ENCODE peak calls at places on chromosome 3, in five cellular contexts. D is ovary, W is HCT116, Q is upper lobe of left lung, B is GM12878. F is an unnamed sample.

GRCh38 chr3:50442940-50443579 is 60.4 kb downstream of the CACNA2D2 start:
- DNase-seq in Q (peak; percentile 85), B (no peak), D (no peak), W (no peak), F (no peak)

GRCh38 chr3:38108649-38109579 is 28.0 kb downstream of the ACAA1 start:
- DNase-seq in D (no peak), Q (no peak), W (no peak), B (no peak), F (no peak)

GRCh38 chr3:119322021-119322522 is 27.9 kb downstream of the ARHGAP31 start:
- DNase-seq in W (no peak), D (no peak), B (no peak), Q (no peak), F (no peak)

GRCh38 chr3:4850211-4850927 is 128.9 kb upstream of the BHLHE40 start:
- DNase-seq in D (no peak), B (peak; percentile 84), Q (no peak), W (no peak), F (no peak)

GRCh38 chr3:101809178-101810022 is 30.4 kb downstream of the NXPE3 start:
- DNase-seq in Q (no peak), W (peak; percentile 28), B (no peak), D (no peak), F (no peak)

GRCh38 chr3:24519368-24520100 is 24.9 kb upstream of the THRB start:
- DNase-seq in W (no peak), Q (no peak), B (peak; percentile 7), D (no peak), F (no peak)

GRCh38 chr3:54633444-54634121 is 294.3 kb downstream of the LRTM1 start:
- DNase-seq in B (no peak), W (no peak), Q (no peak), D (no peak), F (no peak)

GRCh38 chr3:161171639-161172552 is 49.2 kb upstream of the NMD3 start:
- DNase-seq in D (no peak), B (no peak), W (peak; percentile 23), Q (no peak), F (no peak)

GRCh38 chr3:177471733-177472480 is 274.6 kb upstream of the TBL1XR1 start:
- DNase-seq in W (no peak), D (no peak), B (no peak), Q (no peak), F (no peak)

GRCh38 chr3:143849854-143850549 is 1.7 kb upstream of the SLC9A9 start:
- DNase-seq in D (no peak), B (peak; percentile 48), W (no peak), Q (no peak), F (no peak)

GRCh38 chr3:44870375-44871061 is 3.9 kb upstream of the TGM4 start:
- DNase-seq in W (no peak), B (no peak), Q (no peak), D (no peak), F (no peak)

GRCh38 chr3:46626039-46626438 is 13.7 kb downstream of the FAM240A start:
- DNase-seq in B (no peak), W (no peak), D (no peak), Q (no peak), F (no peak)

GRCh38 chr3:159806412-159806811 is 182.2 kb upstream of the IL12A start:
- DNase-seq in Q (peak; percentile 18), D (no peak), W (no peak), B (no peak), F (no peak)

GRCh38 chr3:22373827-22374226 is 622.8 kb upstream of the ZNF385D start:
- DNase-seq in B (no peak), D (no peak), Q (no peak), W (no peak), F (no peak)

GRCh38 chr3:14461006-14461747 is 58.8 kb downstream of the SLC6A6 start:
- DNase-seq in Q (no peak), D (no peak), W (no peak), B (no peak), F (no peak)

GRCh38 chr3:62392893-62393292 is 19.5 kb upstream of the FEZF2 start:
- DNase-seq in B (no peak), D (no peak), Q (no peak), W (no peak), F (no peak)

GRCh38 chr3:170081079-170081741 is 43.4 kb downstream of the GPR160 start:
- DNase-seq in B (no peak), Q (no peak), W (no peak), D (no peak), F (no peak)

GRCh38 chr3:159619341-159619885 is 369.2 kb upstream of the IL12A start:
- DNase-seq in W (no peak), Q (no peak), D (no peak), B (no peak), F (no peak)

GRCh38 chr3:47283193-47283537 is 421 bp downstream of the KLHL18 start:
- DNase-seq in W (no peak), Q (no peak), B (no peak), D (no peak), F (no peak)

GRCh38 chr3:58214484-58215316 is 3.9 kb upstream of the DNASE1L3 start:
- DNase-seq in D (no peak), Q (no peak), B (peak; percentile 96), W (no peak), F (no peak)

GRCh38 chr3:146493221-146493620 is 23.9 kb upstream of the PLSCR2 start:
- DNase-seq in B (no peak), Q (no peak), D (no peak), W (no peak), F (no peak)

GRCh38 chr3:66498718-66499611 is 1.9 kb downstream of the LRIG1 start:
- DNase-seq in W (no peak), D (no peak), Q (no peak), B (no peak), F (no peak)

GRCh38 chr3:101902041-101902440 is 52.7 kb downstream of the NFKBIZ start:
- DNase-seq in D (no peak), Q (no peak), W (peak; percentile 37), B (no peak), F (peak; percentile 28)

GRCh38 chr3:133437391-133438093 is 37.7 kb downstream of the BFSP2 start:
- DNase-seq in B (no peak), W (no peak), Q (no peak), D (no peak), F (peak; percentile 31)

GRCh38 chr3:177262396-177262795 is 65.1 kb upstream of the TBL1XR1 start:
- DNase-seq in D (no peak), Q (no peak), W (no peak), B (no peak), F (no peak)

GRCh38 chr3:37693791-37694194 is 167.9 kb upstream of the CTDSPL start:
- DNase-seq in Q (no peak), W (no peak), D (no peak), B (no peak), F (no peak)

GRCh38 chr3:122577409-122578028 is at the start of gene PARP15:
- DNase-seq in W (no peak), Q (peak; percentile 86), D (peak; percentile 22), B (no peak), F (no peak)
- TF ChIP-seq POLR2A in W (no peak), Q (no peak), D (no peak), B (peak; percentile 81), F (no peak)

GRCh38 chr3:104610730-104611652 is 755.7 kb upstream of the ALCAM start:
- DNase-seq in B (no peak), W (no peak), D (no peak), Q (no peak), F (no peak)

GRCh38 chr3:104612218-104612617 is 754.5 kb upstream of the ALCAM start:
- DNase-seq in W (no peak), D (no peak), B (no peak), Q (no peak), F (no peak)

GRCh38 chr3:104614564-104614963 is 752.1 kb upstream of the ALCAM start:
- DNase-seq in W (no peak), Q (no peak), D (no peak), B (no peak), F (no peak)
- TF ChIP-seq POLR2A in W (no peak), Q (no peak), D (no peak), B (no peak), F (no peak)

GRCh38 chr3:39405687-39406367 is 693 bp upstream of the RPSA start:
- DNase-seq in W (no peak), D (no peak), Q (no peak), B (no peak), F (no peak)

GRCh38 chr3:39407773-39408492 is 1.4 kb downstream of the RPSA start:
- DNase-seq in W (no peak), D (no peak), B (no peak), Q (no peak), F (no peak)

GRCh38 chr3:39404943-39405686 is 1.4 kb upstream of the RPSA start:
- DNase-seq in Q (no peak), D (no peak), B (no peak), W (no peak), F (no peak)

GRCh38 chr3:39407259-39407629 is 724 bp downstream of the RPSA start:
- DNase-seq in D (no peak), B (no peak), Q (no peak), W (no peak), F (no peak)

DNA sequence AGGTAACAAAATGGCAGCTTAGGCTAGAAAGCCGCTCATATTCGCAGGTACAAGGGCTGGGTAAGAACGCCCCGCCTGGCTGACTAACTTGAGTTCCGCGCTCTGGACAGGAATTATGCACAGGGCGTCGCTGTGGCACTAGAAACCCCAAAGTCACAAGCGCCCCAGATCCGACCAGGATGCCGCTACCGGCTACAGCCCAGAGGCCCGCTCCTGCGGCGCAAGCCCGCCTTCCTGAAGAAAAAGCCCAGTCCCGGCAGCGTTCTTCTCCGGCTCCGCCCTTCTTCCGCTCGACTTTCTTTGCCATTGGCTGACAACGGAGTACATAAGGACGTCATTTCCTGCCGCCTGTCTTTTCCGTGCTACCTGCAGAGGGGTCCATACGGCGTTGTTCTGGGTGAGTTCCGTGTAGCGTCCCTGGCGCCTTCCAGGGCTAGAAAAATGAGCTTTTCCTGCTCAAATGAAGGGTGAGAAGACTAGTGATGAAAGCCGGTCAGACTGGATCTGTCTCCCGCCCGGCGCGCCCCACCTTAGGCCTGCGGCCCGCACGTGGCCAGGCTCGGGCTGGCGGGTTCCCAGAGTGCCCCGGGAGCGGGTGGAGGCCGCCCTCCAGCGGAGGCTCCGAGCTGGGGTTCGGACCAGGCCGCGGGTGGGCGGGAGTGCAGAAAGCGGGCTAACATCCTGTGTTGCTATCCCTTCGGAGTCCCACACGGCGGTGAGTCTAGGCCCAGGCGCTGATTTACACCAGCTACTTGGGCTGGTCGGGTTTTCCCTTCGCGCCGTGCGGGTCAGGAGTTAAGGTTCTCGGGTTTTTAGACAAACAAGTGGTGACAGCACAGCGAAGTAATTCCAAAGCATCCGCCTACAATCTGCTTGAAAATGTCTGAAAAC is at the start of gene RPSA:
- DNase-seq in D (peak; percentile 93), W (peak; percentile 93), B (peak; percentile 93), Q (peak; percentile 94), F (peak; percentile 81)
- TF ChIP-seq POLR2A in D (peak; percentile 82), W (peak; percentile 96), B (peak; percentile 100), Q (peak; percentile 85), F (peak; percentile 87)

GRCh38 chr3:183308746-183309145 is 55.7 kb downstream of the B3GNT5 start:
- DNase-seq in W (no peak), D (no peak), Q (no peak), B (no peak), F (no peak)

GRCh38 chr3:183310936-183311335 is 57.9 kb downstream of the B3GNT5 start:
- DNase-seq in W (no peak), B (no peak), Q (no peak), D (no peak), F (no peak)

GRCh38 chr3:183307749-183308148 is 54.7 kb downstream of the B3GNT5 start:
- DNase-seq in D (no peak), B (no peak), W (no peak), Q (no peak), F (no peak)

GRCh38 chr3:183306798-183307671 is 54.0 kb downstream of the B3GNT5 start:
- DNase-seq in D (no peak), W (no peak), B (peak; percentile 21), Q (peak; percentile 44), F (peak; percentile 49)

GRCh38 chr3:183309276-183309675 is 56.2 kb downstream of the B3GNT5 start:
- DNase-seq in Q (no peak), W (no peak), B (no peak), D (no peak), F (no peak)
- TF ChIP-seq POLR2A in Q (no peak), W (no peak), B (no peak), D (no peak), F (no peak)